ENCODE peak calls at places on chromosomes 7 and 10, in ten cellular contexts. One of them, this sample, is unnamed. For H3K4me1, the result is how much of the 10 kb centered on the place peaks cover.

GRCh38 chr7:43636093-43636492 is 53.2 kb downstream of the STK17A start:
- DNase-seq in iPS DF 6.9: no peak
- DNase-seq in left ventricle myocardium inferior: no peak
- DNase-seq in pancreas: no peak
- DNase-seq in A549: peak
- DNase-seq in hepatocyte: no peak
- DNase-seq in ascending aorta: no peak
- DNase-seq in psoas muscle: no peak
- DNase-seq in SK-N-SH: no peak
- DNase-seq in mammary epithelial cell: peak
- DNase-seq in this sample: peak

GRCh38 chr10:43231523-43232078 is 35.3 kb downstream of the RASGEF1A start:
- DNase-seq in iPS DF 6.9: no peak
- DNase-seq in left ventricle myocardium inferior: peak
- DNase-seq in pancreas: peak
- DNase-seq in A549: no peak
- DNase-seq in hepatocyte: no peak
- DNase-seq in ascending aorta: peak
- DNase-seq in psoas muscle: peak
- DNase-seq in SK-N-SH: no peak
- DNase-seq in mammary epithelial cell: no peak
- DNase-seq in this sample: peak

GRCh38 chr10:127738512-127739424 is 1.8 kb downstream of the FOXI2 start:
- DNase-seq in iPS DF 6.9: no peak
- DNase-seq in left ventricle myocardium inferior: no peak
- DNase-seq in pancreas: no peak
- DNase-seq in A549: no peak
- DNase-seq in hepatocyte: no peak
- DNase-seq in ascending aorta: no peak
- DNase-seq in psoas muscle: no peak
- DNase-seq in SK-N-SH: peak
- DNase-seq in mammary epithelial cell: peak
- DNase-seq in this sample: no peak

GRCh38 chr7:93048136-93048930 is 69.4 kb downstream of the SAMD9 start:
- DNase-seq in iPS DF 6.9: no peak
- DNase-seq in left ventricle myocardium inferior: no peak
- DNase-seq in pancreas: no peak
- DNase-seq in A549: no peak
- DNase-seq in hepatocyte: no peak
- DNase-seq in ascending aorta: no peak
- DNase-seq in psoas muscle: no peak
- DNase-seq in SK-N-SH: no peak
- DNase-seq in mammary epithelial cell: no peak
- DNase-seq in this sample: no peak

GRCh38 chr7:46139079-46139478 is 218.0 kb upstream of the IGFBP3 start:
- DNase-seq in iPS DF 6.9: no peak
- DNase-seq in left ventricle myocardium inferior: no peak
- DNase-seq in pancreas: no peak
- DNase-seq in A549: peak
- DNase-seq in hepatocyte: peak
- DNase-seq in ascending aorta: no peak
- DNase-seq in psoas muscle: no peak
- DNase-seq in SK-N-SH: no peak
- DNase-seq in mammary epithelial cell: peak
- DNase-seq in this sample: no peak

GRCh38 chr10:20287951-20288350 is 471.7 kb downstream of the PLXDC2 start:
- DNase-seq in iPS DF 6.9: no peak
- DNase-seq in left ventricle myocardium inferior: no peak
- DNase-seq in pancreas: no peak
- DNase-seq in A549: no peak
- DNase-seq in hepatocyte: no peak
- DNase-seq in ascending aorta: no peak
- DNase-seq in psoas muscle: no peak
- DNase-seq in SK-N-SH: no peak
- DNase-seq in mammary epithelial cell: no peak
- DNase-seq in this sample: no peak

GRCh38 chr7:20624666-20625385 is 9.4 kb downstream of the ABCB5 start:
- DNase-seq in iPS DF 6.9: no peak
- DNase-seq in left ventricle myocardium inferior: no peak
- DNase-seq in pancreas: no peak
- DNase-seq in A549: peak
- DNase-seq in hepatocyte: no peak
- DNase-seq in ascending aorta: no peak
- DNase-seq in psoas muscle: no peak
- DNase-seq in SK-N-SH: no peak
- DNase-seq in mammary epithelial cell: no peak
- DNase-seq in this sample: no peak

GRCh38 chr7:113456533-113456932 is 338.2 kb upstream of the SMIM30 start:
- DNase-seq in iPS DF 6.9: no peak
- DNase-seq in left ventricle myocardium inferior: no peak
- DNase-seq in pancreas: no peak
- DNase-seq in A549: no peak
- DNase-seq in hepatocyte: no peak
- DNase-seq in ascending aorta: peak
- DNase-seq in psoas muscle: no peak
- DNase-seq in SK-N-SH: no peak
- DNase-seq in mammary epithelial cell: no peak
- DNase-seq in this sample: no peak

GRCh38 chr7:156169474-156170370 is 357.5 kb upstream of the SHH start:
- DNase-seq in iPS DF 6.9: no peak
- DNase-seq in left ventricle myocardium inferior: no peak
- DNase-seq in pancreas: no peak
- DNase-seq in A549: no peak
- DNase-seq in hepatocyte: no peak
- DNase-seq in ascending aorta: no peak
- DNase-seq in psoas muscle: no peak
- DNase-seq in SK-N-SH: no peak
- DNase-seq in mammary epithelial cell: no peak
- DNase-seq in this sample: no peak

GRCh38 chr10:75203724-75204123 is 6.9 kb upstream of the VDAC2 start:
- DNase-seq in iPS DF 6.9: no peak
- DNase-seq in left ventricle myocardium inferior: no peak
- DNase-seq in pancreas: no peak
- DNase-seq in A549: no peak
- DNase-seq in hepatocyte: no peak
- DNase-seq in ascending aorta: peak
- DNase-seq in psoas muscle: peak
- DNase-seq in SK-N-SH: no peak
- DNase-seq in mammary epithelial cell: no peak
- DNase-seq in this sample: no peak

GRCh38 chr10:113458944-113459343 is 93.9 kb upstream of the HABP2 start:
- DNase-seq in iPS DF 6.9: no peak
- DNase-seq in left ventricle myocardium inferior: no peak
- DNase-seq in pancreas: no peak
- DNase-seq in A549: no peak
- DNase-seq in hepatocyte: no peak
- DNase-seq in ascending aorta: no peak
- DNase-seq in psoas muscle: no peak
- DNase-seq in SK-N-SH: no peak
- DNase-seq in mammary epithelial cell: no peak
- DNase-seq in this sample: no peak

GRCh38 chr10:113458461-113458860 is 94.4 kb upstream of the HABP2 start:
- DNase-seq in iPS DF 6.9: no peak
- DNase-seq in left ventricle myocardium inferior: no peak
- DNase-seq in pancreas: no peak
- DNase-seq in A549: no peak
- DNase-seq in hepatocyte: no peak
- DNase-seq in ascending aorta: no peak
- DNase-seq in psoas muscle: no peak
- DNase-seq in SK-N-SH: no peak
- DNase-seq in mammary epithelial cell: no peak
- DNase-seq in this sample: no peak

GRCh38 chr10:113459672-113460280 is 93.1 kb upstream of the HABP2 start:
- DNase-seq in iPS DF 6.9: no peak
- DNase-seq in left ventricle myocardium inferior: no peak
- DNase-seq in pancreas: no peak
- DNase-seq in A549: no peak
- DNase-seq in hepatocyte: no peak
- DNase-seq in ascending aorta: no peak
- DNase-seq in psoas muscle: no peak
- DNase-seq in SK-N-SH: no peak
- DNase-seq in mammary epithelial cell: no peak
- DNase-seq in this sample: no peak

GRCh38 chr10:113463083-113463482 is 89.8 kb upstream of the HABP2 start:
- DNase-seq in iPS DF 6.9: no peak
- DNase-seq in left ventricle myocardium inferior: no peak
- DNase-seq in pancreas: no peak
- DNase-seq in A549: no peak
- DNase-seq in hepatocyte: no peak
- DNase-seq in ascending aorta: no peak
- DNase-seq in psoas muscle: no peak
- DNase-seq in SK-N-SH: no peak
- DNase-seq in mammary epithelial cell: no peak
- DNase-seq in this sample: no peak

GRCh38 chr10:113463777-113464176 is 89.1 kb upstream of the HABP2 start:
- DNase-seq in iPS DF 6.9: no peak
- DNase-seq in left ventricle myocardium inferior: no peak
- DNase-seq in pancreas: no peak
- DNase-seq in A549: no peak
- DNase-seq in hepatocyte: peak
- DNase-seq in ascending aorta: no peak
- DNase-seq in psoas muscle: no peak
- DNase-seq in SK-N-SH: peak
- DNase-seq in mammary epithelial cell: no peak
- DNase-seq in this sample: no peak
- H3K4me3 ChIP-seq in iPS DF 6.9: no peak
- H3K4me3 ChIP-seq in left ventricle myocardium inferior: no peak
- H3K4me3 ChIP-seq in pancreas: no peak
- H3K4me3 ChIP-seq in A549: no peak
- H3K4me3 ChIP-seq in hepatocyte: no peak
- H3K4me3 ChIP-seq in ascending aorta: no peak
- H3K4me3 ChIP-seq in psoas muscle: no peak
- H3K4me3 ChIP-seq in SK-N-SH: no peak
- H3K4me3 ChIP-seq in mammary epithelial cell: no peak
- H3K4me3 ChIP-seq in this sample: no peak

GRCh38 chr10:103125323-103126267 is 67.5 kb downstream of the NT5C2 start:
- DNase-seq in iPS DF 6.9: no peak
- DNase-seq in left ventricle myocardium inferior: no peak
- DNase-seq in pancreas: no peak
- DNase-seq in A549: no peak
- DNase-seq in hepatocyte: no peak
- DNase-seq in ascending aorta: no peak
- DNase-seq in psoas muscle: no peak
- DNase-seq in SK-N-SH: no peak
- DNase-seq in mammary epithelial cell: no peak
- DNase-seq in this sample: no peak
- H3K4me1 ChIP-seq in iPS DF 6.9: under half
- H3K4me1 ChIP-seq in left ventricle myocardium inferior: half or more
- H3K4me1 ChIP-seq in pancreas: under half
- H3K4me1 ChIP-seq in A549: half or more
- H3K4me1 ChIP-seq in hepatocyte: under half
- H3K4me1 ChIP-seq in ascending aorta: under half
- H3K4me1 ChIP-seq in psoas muscle: half or more
- H3K4me1 ChIP-seq in SK-N-SH: under half
- H3K4me1 ChIP-seq in mammary epithelial cell: under half
- H3K4me1 ChIP-seq in this sample: under half

GRCh38 chr10:660413-660979 is 29.0 kb downstream of the DIP2C start:
- DNase-seq in iPS DF 6.9: no peak
- DNase-seq in left ventricle myocardium inferior: no peak
- DNase-seq in pancreas: no peak
- DNase-seq in A549: no peak
- DNase-seq in hepatocyte: no peak
- DNase-seq in ascending aorta: peak
- DNase-seq in psoas muscle: no peak
- DNase-seq in SK-N-SH: no peak
- DNase-seq in mammary epithelial cell: no peak
- DNase-seq in this sample: no peak

GRCh38 chr10:661891-662605 is 27.4 kb downstream of the DIP2C start:
- DNase-seq in iPS DF 6.9: no peak
- DNase-seq in left ventricle myocardium inferior: no peak
- DNase-seq in pancreas: no peak
- DNase-seq in A549: no peak
- DNase-seq in hepatocyte: no peak
- DNase-seq in ascending aorta: no peak
- DNase-seq in psoas muscle: no peak
- DNase-seq in SK-N-SH: no peak
- DNase-seq in mammary epithelial cell: no peak
- DNase-seq in this sample: no peak

GRCh38 chr10:660980-661890 is 28.2 kb downstream of the DIP2C start:
- DNase-seq in iPS DF 6.9: no peak
- DNase-seq in left ventricle myocardium inferior: no peak
- DNase-seq in pancreas: no peak
- DNase-seq in A549: no peak
- DNase-seq in hepatocyte: peak
- DNase-seq in ascending aorta: peak
- DNase-seq in psoas muscle: no peak
- DNase-seq in SK-N-SH: no peak
- DNase-seq in mammary epithelial cell: no peak
- DNase-seq in this sample: no peak

GRCh38 chr10:656883-657282 is 32.6 kb downstream of the DIP2C start:
- DNase-seq in iPS DF 6.9: no peak
- DNase-seq in left ventricle myocardium inferior: no peak
- DNase-seq in pancreas: no peak
- DNase-seq in A549: no peak
- DNase-seq in hepatocyte: no peak
- DNase-seq in ascending aorta: no peak
- DNase-seq in psoas muscle: no peak
- DNase-seq in SK-N-SH: no peak
- DNase-seq in mammary epithelial cell: no peak
- DNase-seq in this sample: no peak

GRCh38 chr10:659710-660141 is 29.7 kb downstream of the DIP2C start:
- DNase-seq in iPS DF 6.9: no peak
- DNase-seq in left ventricle myocardium inferior: no peak
- DNase-seq in pancreas: no peak
- DNase-seq in A549: no peak
- DNase-seq in hepatocyte: peak
- DNase-seq in ascending aorta: no peak
- DNase-seq in psoas muscle: no peak
- DNase-seq in SK-N-SH: no peak
- DNase-seq in mammary epithelial cell: no peak
- DNase-seq in this sample: no peak
- H3K4me3 ChIP-seq in iPS DF 6.9: no peak
- H3K4me3 ChIP-seq in left ventricle myocardium inferior: no peak
- H3K4me3 ChIP-seq in pancreas: no peak
- H3K4me3 ChIP-seq in A549: no peak
- H3K4me3 ChIP-seq in hepatocyte: no peak
- H3K4me3 ChIP-seq in ascending aorta: peak
- H3K4me3 ChIP-seq in psoas muscle: no peak
- H3K4me3 ChIP-seq in SK-N-SH: no peak
- H3K4me3 ChIP-seq in mammary epithelial cell: no peak
- H3K4me3 ChIP-seq in this sample: no peak

DNA sequence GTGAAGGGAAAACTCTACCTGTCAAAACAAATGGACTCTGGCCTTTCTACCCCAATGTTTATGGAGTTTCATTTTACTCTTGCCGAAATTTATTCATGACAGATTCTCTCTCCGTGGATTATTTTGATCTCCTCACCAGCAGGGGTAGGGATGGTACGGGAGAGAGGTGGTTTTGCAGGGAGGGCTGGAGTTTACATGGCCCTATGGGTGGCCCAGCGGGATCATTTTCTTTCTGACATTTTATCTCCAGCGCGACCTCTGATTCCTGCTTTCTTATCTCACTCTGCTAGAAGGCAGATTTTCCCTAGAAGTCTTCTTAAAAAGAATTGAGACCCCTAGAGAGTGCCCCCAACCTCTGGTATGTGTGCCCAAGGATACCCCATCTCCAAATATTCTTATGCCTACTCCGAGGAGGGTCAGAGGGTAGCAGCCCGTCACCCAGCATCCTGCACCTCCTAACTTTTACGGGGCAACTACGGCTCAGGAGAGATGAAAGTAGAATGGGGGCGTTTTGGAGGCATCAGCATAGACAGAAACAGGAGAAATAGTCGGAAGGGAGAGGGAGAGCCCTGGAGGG is 10.1 kb upstream of the GATA3 start:
- DNase-seq in iPS DF 6.9: no peak
- DNase-seq in left ventricle myocardium inferior: no peak
- DNase-seq in pancreas: no peak
- DNase-seq in A549: no peak
- DNase-seq in hepatocyte: no peak
- DNase-seq in ascending aorta: no peak
- DNase-seq in psoas muscle: no peak
- DNase-seq in SK-N-SH: peak
- DNase-seq in mammary epithelial cell: no peak
- DNase-seq in this sample: no peak
- H3K4me1 ChIP-seq in iPS DF 6.9: under half
- H3K4me1 ChIP-seq in left ventricle myocardium inferior: under half
- H3K4me1 ChIP-seq in pancreas: under half
- H3K4me1 ChIP-seq in A549: under half
- H3K4me1 ChIP-seq in hepatocyte: under half
- H3K4me1 ChIP-seq in ascending aorta: under half
- H3K4me1 ChIP-seq in psoas muscle: under half
- H3K4me1 ChIP-seq in SK-N-SH: under half
- H3K4me1 ChIP-seq in mammary epithelial cell: under half
- H3K4me1 ChIP-seq in this sample: under half

This sample was measured in lower lobe of right lung.